ENCODE peak calls at places on chromosomes 4 and X, in seven cellular contexts. I is AG08395; U is gastrocnemius medialis; Z is NCI-H1694 treated with DMSO at 0.1 percent for 48 hours; V is activated CD4-positive, alpha-beta T cell treated with anti-CD3 and anti-CD28 coated beads, Interleukin-2, amount 10 ng/mL, durations not matched to agents 7 days and 5 days; S is right lobe of liver; H is psoas muscle. N is an unnamed sample.

GRCh38 chr4:48509543-48509942 is 19.5 kb downstream of the ZAR1 start:
- DNase-seq in I (no peak), U (no peak), Z (no peak), V (no peak), S (no peak), H (no peak), N (no peak)

GRCh38 chr4:10160280-10160856 is 43.8 kb upstream of the WDR1 start:
- DNase-seq in I (peak), U (no peak), Z (no peak), V (peak), S (no peak), H (no peak), N (no peak)

GRCh38 chr4:8439168-8439567 is 1.4 kb downstream of the ACOX3 start:
- DNase-seq in I (no peak), U (no peak), Z (no peak), V (no peak), S (no peak), H (no peak), N (no peak)

GRCh38 chrX:27918799-27919198 is 62.5 kb downstream of the DCAF8L1 start:
- DNase-seq in I (no peak), U (no peak), Z (no peak), V (no peak), S (peak), H (no peak), N (no peak)

GRCh38 chrX:45801554-45801953 is 600.9 kb upstream of the DIPK2B start:
- DNase-seq in I (no peak), U (no peak), Z (peak), V (no peak), S (no peak), H (no peak), N (no peak)

GRCh38 chr4:19838858-19839257 is 412.8 kb upstream of the SLIT2 start:
- DNase-seq in I (no peak), U (no peak), Z (no peak), V (no peak), S (no peak), H (no peak), N (no peak)

GRCh38 chr4:150423074-150423473 is 158.9 kb upstream of the MAB21L2 start:
- DNase-seq in I (no peak), U (no peak), Z (no peak), V (no peak), S (no peak), H (no peak), N (no peak)

GRCh38 chrX:46649421-46650260 is 76.1 kb downstream of the CHST7 start:
- DNase-seq in I (no peak), U (peak), Z (peak), V (no peak), S (peak), H (peak), N (no peak)

GRCh38 chr4:94714761-94715160 is 43.0 kb upstream of the BMPR1B start:
- DNase-seq in I (peak), U (no peak), Z (no peak), V (no peak), S (no peak), H (no peak), N (no peak)